ENCODE peak calls at places on chromosomes 16 and 17, in five cellular contexts. Y is A549, K is stomach, A is HepG2, N is SK-N-SH. L is an unnamed sample.
A peak's percentile ranks its signal among the peaks of the same experiment; 100 is the strongest.

GRCh38 chr17:76706817-76707216 is 3.9 kb downstream of the MXRA7 start:
- DNase-seq in Y (no peak), K (no peak), A (no peak), N (no peak), L (no peak)

GRCh38 chr16:68370921-68371651 is 60.3 kb downstream of the PRMT7 start:
- DNase-seq in Y (no peak), K (no peak), A (no peak), N (no peak), L (no peak)

GRCh38 chr16:11687606-11688519 is 19.6 kb downstream of the SNN start:
- DNase-seq in Y (no peak), K (peak; percentile 17), A (no peak), N (no peak), L (no peak)

GRCh38 chr16:84175351-84176081 is 11.3 kb downstream of the TAF1C start:
- DNase-seq in Y (peak; percentile 55), K (peak; percentile 55), A (peak; percentile 65), N (peak; percentile 91), L (peak; percentile 68)

GRCh38 chr16:5175263-5175662 is 77.7 kb upstream of the EEF2KMT start:
- DNase-seq in Y (no peak), K (no peak), A (no peak), N (no peak), L (no peak)

GRCh38 chr17:44777394-44778348 is 18.9 kb downstream of the ADAM11 start:
- DNase-seq in Y (no peak), K (no peak), A (no peak), N (peak; percentile 4), L (no peak)

GRCh38 chr16:86911311-86911999 is 333.1 kb downstream of the FOXL1 start:
- DNase-seq in Y (no peak), K (no peak), A (no peak), N (no peak), L (no peak)

GRCh38 chr17:39462644-39463375 is 1.5 kb downstream of the CDK12 start:
- DNase-seq in Y (no peak), K (no peak), A (no peak), N (peak; percentile 19), L (peak; percentile 31)

GRCh38 chr17:2462481-2462880 is 49.2 kb downstream of the METTL16 start:
- DNase-seq in Y (no peak), K (no peak), A (no peak), N (no peak), L (no peak)

GRCh38 chr17:47959825-47960655 is 2.4 kb upstream of the PRR15L start:
- DNase-seq in Y (no peak), K (peak; percentile 78), A (no peak), N (no peak), L (no peak)

GRCh38 chr17:32783602-32784001 is 93.3 kb downstream of the MYO1D start:
- DNase-seq in Y (peak; percentile 61), K (no peak), A (peak; percentile 47), N (peak; percentile 49), L (no peak)

GRCh38 chr17:43791589-43791988 is 11.4 kb downstream of the CFAP97D1 start:
- DNase-seq in Y (no peak), K (no peak), A (peak; percentile 66), N (peak; percentile 55), L (no peak)

GRCh38 chr17:32274101-32274500 is 8.5 kb downstream of the RHBDL3 start:
- DNase-seq in Y (no peak), K (no peak), A (no peak), N (no peak), L (no peak)

GRCh38 chr17:67359960-67360817 is 6.2 kb downstream of the PSMD12 start:
- DNase-seq in Y (peak; percentile 40), K (no peak), A (no peak), N (peak; percentile 67), L (no peak)

GRCh38 chr17:77845541-77846225 is 112.8 kb upstream of the TNRC6C start:
- DNase-seq in Y (no peak), K (no peak), A (no peak), N (no peak), L (no peak)

GRCh38 chr17:77848257-77848656 is 110.2 kb upstream of the TNRC6C start:
- DNase-seq in Y (no peak), K (no peak), A (no peak), N (no peak), L (no peak)

GRCh38 chr17:77849203-77849602 is 109.3 kb upstream of the TNRC6C start:
- DNase-seq in Y (no peak), K (no peak), A (no peak), N (no peak), L (no peak)

GRCh38 chr17:77846531-77847085 is 111.9 kb upstream of the TNRC6C start:
- DNase-seq in Y (no peak), K (no peak), A (no peak), N (no peak), L (no peak)

GRCh38 chr17:77847211-77848085 is 111.1 kb upstream of the TNRC6C start:
- DNase-seq in Y (no peak), K (no peak), A (no peak), N (no peak), L (no peak)
- TF ChIP-seq CTCF in Y (no peak), K (no peak), A (no peak), N (no peak), L (no peak)

GRCh38 chr17:46115687-46116086 is 77.5 kb downstream of the KANSL1 start:
- DNase-seq in Y (no peak), K (no peak), A (no peak), N (no peak), L (no peak)
- H3K4me3 ChIP-seq in Y (no peak overlapping the region), K (no peak overlapping the region), A (no peak overlapping the region), N (no peak overlapping the region), L (no peak overlapping the region)

DNA sequence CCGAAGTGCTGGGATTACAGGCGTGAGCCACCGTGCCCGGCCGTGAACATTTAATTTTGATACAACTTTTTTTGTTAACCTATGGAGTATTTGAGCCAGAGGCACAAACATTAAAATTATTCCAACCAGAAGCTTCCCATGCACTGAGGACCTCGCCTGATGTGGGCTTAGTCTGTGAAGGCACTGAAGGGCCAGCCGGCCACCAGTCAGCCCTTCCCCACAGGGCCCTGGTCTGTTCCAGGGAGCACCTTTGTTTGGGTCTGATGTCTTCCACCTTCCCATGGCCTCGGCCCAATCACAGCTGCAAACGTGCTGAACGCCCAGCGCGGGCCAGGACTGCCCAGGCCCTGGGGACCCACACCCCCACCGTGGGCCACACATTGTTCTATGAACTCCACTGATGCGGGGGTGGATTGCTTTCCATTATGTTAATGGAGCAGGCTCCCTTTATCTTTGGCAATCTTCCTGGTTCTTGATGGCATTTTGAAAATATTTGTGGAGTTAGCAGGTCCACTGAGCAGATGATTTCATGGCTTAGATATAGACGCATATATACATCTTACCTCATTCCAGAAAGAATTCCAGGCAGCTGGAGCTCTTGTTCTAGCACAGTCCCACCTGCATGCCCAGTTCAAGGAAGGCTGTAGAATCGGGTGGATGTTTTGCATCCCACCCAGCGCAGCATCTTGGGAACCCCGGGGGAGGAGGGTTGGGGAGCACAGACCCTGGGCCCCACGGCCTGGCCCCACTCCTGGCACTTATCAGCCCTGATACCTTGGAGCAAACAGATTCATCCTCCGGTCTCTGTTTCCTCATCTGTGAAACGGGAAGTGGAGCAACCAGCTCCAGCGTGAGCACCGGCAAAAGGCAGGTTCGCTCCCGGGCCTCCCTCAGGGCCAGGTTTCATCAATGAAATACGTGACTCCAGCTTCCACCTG is 14.5 kb downstream of the SPIRE2 start:
- DNase-seq in Y (no peak), K (no peak), A (peak; percentile 87), N (peak; percentile 88), L (no peak)
- TF ChIP-seq EP300 in Y (no peak), K (no peak), A (no peak), N (peak; percentile 49), L (no peak)

GRCh38 chr16:70679653-70680494 is 6.0 kb downstream of the MTSS2 start:
- DNase-seq in Y (peak; percentile 54), K (no peak), A (no peak), N (peak; percentile 94), L (peak; percentile 87)
- TF ChIP-seq CTCF in Y (peak; percentile 80), K (peak; percentile 69), A (peak; percentile 26), N (peak; percentile 36), L (peak; percentile 80)

GRCh38 chr16:1532081-1532760 is 1.2 kb upstream of the TMEM204 start:
- DNase-seq in Y (no peak), K (peak; percentile 51), A (no peak), N (no peak), L (peak; percentile 73)
- H3K4me3 ChIP-seq in Y (no peak overlapping the region), K (no peak overlapping the region), A (no peak overlapping the region), N (no peak overlapping the region), L (peak overlapping the region; percentile 75)

DNA sequence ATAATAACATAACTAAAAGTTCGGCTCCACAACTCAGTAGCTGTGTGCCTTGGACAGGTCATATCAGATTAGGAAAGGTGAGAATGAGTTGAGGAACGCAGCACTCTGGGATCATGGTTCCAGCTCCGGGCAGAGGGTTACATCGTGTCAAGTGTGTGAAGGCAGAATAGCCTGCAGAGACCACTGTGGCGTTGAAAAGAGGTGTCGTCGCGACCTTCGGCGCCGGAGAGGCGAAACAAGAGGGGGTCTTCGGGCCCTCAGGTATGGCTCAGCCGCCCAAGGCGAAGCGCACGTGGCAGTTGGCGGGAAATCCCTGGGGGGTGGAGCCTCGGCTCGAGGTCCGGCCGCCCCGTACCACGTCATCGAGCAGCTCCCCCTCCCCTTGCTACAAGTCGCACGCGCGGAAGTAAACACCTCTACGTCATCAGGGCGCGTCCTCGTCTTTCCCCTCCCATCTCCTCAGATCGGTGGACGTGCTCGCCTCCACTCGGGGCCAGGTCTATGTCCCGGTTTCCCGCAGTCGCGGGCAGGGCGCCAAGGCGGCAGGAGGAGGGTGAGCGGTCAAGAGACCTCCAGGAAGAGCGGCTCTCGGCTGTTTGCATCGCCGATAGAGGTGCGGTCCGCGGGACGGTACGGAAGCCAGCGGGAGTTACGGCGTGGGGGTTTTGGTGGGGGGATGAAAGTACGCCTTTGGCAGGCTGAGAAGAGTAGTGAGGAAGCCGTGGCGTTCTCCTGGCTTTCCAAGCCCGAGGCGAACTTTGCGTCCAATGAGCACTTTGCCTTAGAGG is at the start of gene DHX40:
- DNase-seq in Y (peak; percentile 95), K (peak; percentile 96), A (peak; percentile 82), N (peak; percentile 99), L (peak; percentile 94)
- TF ChIP-seq EP300 in Y (no peak), K (no peak), A (peak; percentile 53), N (no peak), L (peak; percentile 24)

GRCh38 chr17:80137131-80137530 is 9.8 kb downstream of the EIF4A3 start:
- DNase-seq in Y (no peak), K (no peak), A (no peak), N (no peak), L (no peak)
- TF ChIP-seq CTCF in Y (no peak), K (no peak), A (no peak), N (no peak), L (no peak)